ENCODE peak calls at places on chromosomes 5 and 9, in seven cellular contexts. U is heart left ventricle, O is spleen, H is A549, I is transverse colon, Y is IMR-90, D is breast epithelium. Q is an unnamed sample.

GRCh38 chr9:130632841-130633240 is 31.6 kb upstream of the PRDM12 start:
- DNase-seq in Y (no peak), O (peak; percentile 24), D (no peak), H (no peak), U (no peak), I (no peak), Q (no peak)

GRCh38 chr5:120446068-120446492 is 18.0 kb upstream of the PRR16 start:
- DNase-seq in U (no peak), I (no peak), Y (peak; percentile 96), D (no peak), O (no peak), H (no peak), Q (no peak)

GRCh38 chr5:1108008-1108864 is 3.6 kb downstream of the SLC12A7 start:
- DNase-seq in O (no peak), H (no peak), U (no peak), Y (no peak), D (no peak), I (no peak), Q (peak; percentile 65)

GRCh38 chr5:126481243-126481642 is 58.0 kb downstream of the GRAMD2B start:
- DNase-seq in U (no peak), H (no peak), O (no peak), Y (peak; percentile 83), I (no peak), D (no peak), Q (no peak)

GRCh38 chr9:135419106-135419505 is 60.5 kb upstream of the PPP1R26 start:
- DNase-seq in O (no peak), Y (no peak), U (no peak), I (no peak), D (peak; percentile 17), H (no peak), Q (no peak)

GRCh38 chr9:124911766-124912165 is 29.1 kb downstream of the GOLGA1 start:
- DNase-seq in O (no peak), U (no peak), H (no peak), I (no peak), Y (no peak), D (no peak), Q (no peak)

GRCh38 chr5:79845448-79846197 is 145.4 kb downstream of the MTX3 start:
- DNase-seq in I (no peak), H (no peak), O (no peak), Y (peak; percentile 89), U (no peak), D (no peak), Q (no peak)

GRCh38 chr9:135223831-135224230 is 136.4 kb downstream of the OLFM1 start:
- DNase-seq in H (no peak), I (no peak), Y (no peak), U (peak; percentile 4), D (no peak), O (no peak), Q (peak; percentile 34)

GRCh38 chr5:110053824-110054223 is 364.1 kb downstream of the MAN2A1 start:
- DNase-seq in O (no peak), H (no peak), I (no peak), Y (no peak), D (no peak), U (no peak), Q (no peak)

GRCh38 chr5:105922574-105922973 is 1748.2 kb downstream of the EFNA5 start:
- DNase-seq in D (no peak), I (no peak), Y (no peak), H (no peak), U (no peak), O (no peak), Q (no peak)

GRCh38 chr5:160369990-160370712 is at the start of gene C1QTNF2:
- DNase-seq in D (no peak), H (peak; percentile 6), U (peak; percentile 79), O (peak; percentile 85), Y (peak; percentile 72), I (peak; percentile 64), Q (no peak)

GRCh38 chr5:16554110-16554509 is 62.7 kb downstream of the RETREG1 start:
- DNase-seq in I (peak; percentile 40), H (no peak), D (no peak), Y (no peak), U (no peak), O (no peak), Q (no peak)

GRCh38 chr5:71662381-71662780 is 56.7 kb upstream of the CARTPT start:
- DNase-seq in H (no peak), Y (no peak), I (no peak), O (no peak), D (no peak), U (no peak), Q (no peak)

GRCh38 chr5:73902327-73903051 is 276.5 kb downstream of the ARHGEF28 start:
- DNase-seq in I (no peak), Y (peak; percentile 77), H (peak; percentile 68), D (no peak), U (no peak), O (no peak), Q (no peak)

GRCh38 chr5:67221487-67222242 is 25.1 kb upstream of the CD180 start:
- DNase-seq in U (no peak), O (peak; percentile 73), Y (no peak), I (peak; percentile 19), D (no peak), H (no peak), Q (no peak)

GRCh38 chr9:76916231-76916630 is 10.3 kb upstream of the PRUNE2 start:
- DNase-seq in Y (no peak), I (no peak), D (no peak), H (no peak), O (no peak), U (no peak), Q (no peak)

GRCh38 chr5:82765765-82766164 is 311.4 kb downstream of the TMEM167A start:
- DNase-seq in O (no peak), Y (no peak), I (no peak), H (no peak), U (no peak), D (no peak), Q (no peak)

GRCh38 chr5:40360685-40361084 is 319.0 kb upstream of the PTGER4 start:
- DNase-seq in I (no peak), Y (peak; percentile 15), H (no peak), D (no peak), O (no peak), U (no peak), Q (no peak)

GRCh38 chr5:1748271-1748670 is 51.4 kb downstream of the MRPL36 start:
- DNase-seq in U (no peak), I (no peak), O (peak; percentile 33), D (peak; percentile 33), Y (no peak), H (no peak), Q (peak; percentile 28)

DNA sequence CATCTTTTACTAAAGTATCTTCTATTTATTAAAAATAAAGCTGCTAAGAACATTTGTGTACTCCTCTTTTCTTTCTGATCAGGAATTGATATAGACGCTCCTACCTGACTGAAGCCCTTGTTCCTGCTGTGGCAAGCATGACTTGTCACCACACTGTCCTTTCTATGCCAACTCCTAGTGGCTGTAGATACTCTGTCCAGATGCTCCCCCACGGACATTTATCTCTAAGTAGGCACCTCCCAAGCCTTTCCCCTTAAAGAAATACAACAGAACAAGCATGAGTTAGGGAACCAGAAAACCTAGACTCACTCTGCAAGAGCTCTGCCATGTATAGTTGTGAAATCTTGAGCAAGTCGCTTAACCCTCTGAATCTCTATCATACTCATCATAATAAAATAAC is 53.2 kb downstream of the FAM114A2 start:
- DNase-seq in H (no peak), D (no peak), U (no peak), O (no peak), Y (no peak), I (no peak), Q (no peak)
- H3K4me3 ChIP-seq in H (no peak overlapping the region), D (no peak overlapping the region), U (no peak overlapping the region), O (no peak overlapping the region), Y (no peak overlapping the region), I (no peak overlapping the region), Q (no peak overlapping the region)

DNA sequence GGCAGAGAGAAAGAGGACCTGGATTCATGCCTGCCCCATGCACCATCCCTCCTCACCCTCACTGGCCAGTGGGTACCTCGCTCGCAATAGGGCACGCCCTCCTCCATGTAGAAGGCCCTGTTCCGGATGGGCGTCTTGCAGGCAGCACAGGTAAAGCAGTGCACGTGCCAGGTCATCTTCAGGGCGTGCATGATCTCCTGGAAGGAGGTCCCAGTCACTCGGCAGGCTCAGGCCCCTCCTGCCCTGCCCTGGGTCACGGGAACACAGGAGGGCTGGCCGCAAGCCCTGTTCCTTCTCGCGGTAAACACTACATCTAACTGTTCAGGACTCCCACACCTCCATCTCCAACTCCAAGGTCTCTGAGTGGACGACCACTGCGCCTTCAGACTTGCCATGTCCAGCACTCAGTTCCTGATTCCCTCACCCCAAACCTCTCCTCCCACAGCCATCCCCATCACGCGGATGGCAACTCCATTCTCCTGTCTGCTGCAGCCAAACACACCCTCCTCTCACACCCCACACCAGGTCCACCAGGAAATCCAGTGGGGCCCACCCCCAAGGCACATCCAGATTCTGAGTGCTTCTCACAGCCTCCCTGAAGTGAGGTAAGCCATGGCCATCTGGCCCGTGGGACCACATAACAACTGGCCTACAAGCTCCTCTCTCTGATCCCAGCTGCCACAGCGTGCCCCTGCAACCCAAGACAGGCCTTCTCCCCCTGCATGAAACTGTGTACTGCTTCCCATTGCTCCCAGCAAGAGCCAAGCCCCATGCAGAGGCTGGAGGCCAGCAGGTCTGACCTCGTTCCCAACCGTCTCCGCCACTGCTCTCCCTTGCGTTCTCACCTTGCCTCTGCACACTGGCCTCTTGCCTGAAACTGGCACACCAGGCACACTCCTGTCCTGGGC is 10.8 kb upstream of the DBN1 start:
- DNase-seq in H (no peak), I (no peak), O (peak; percentile 63), Y (no peak), D (no peak), U (no peak), Q (no peak)
- TF ChIP-seq POLR2A in H (no peak), I (no peak), O (no peak), Y (no peak), D (no peak), U (no peak), Q (no peak)

DNA sequence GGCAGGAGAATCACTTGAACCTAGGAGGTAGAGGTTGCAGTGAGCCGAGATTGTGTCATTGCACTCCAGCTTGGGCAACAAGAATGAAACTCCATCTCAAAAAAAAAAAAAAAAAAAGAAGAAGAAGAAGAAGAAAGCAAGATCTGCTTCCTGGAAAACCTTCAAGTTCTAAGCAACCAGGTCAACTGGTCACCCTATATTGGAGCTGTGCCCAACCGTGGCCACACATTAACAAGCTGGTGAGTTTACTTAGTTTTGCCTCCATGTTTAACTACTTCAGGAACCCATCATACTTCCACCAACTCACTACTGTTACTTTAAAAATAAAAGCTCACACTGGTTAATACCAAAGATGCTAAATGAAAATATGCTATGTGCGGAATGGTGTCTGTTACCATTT is 12.3 kb upstream of the SKP1 start:
- DNase-seq in I (no peak), U (no peak), D (no peak), Y (no peak), H (no peak), O (peak; percentile 18), Q (no peak)
- H3K27ac ChIP-seq in I (no peak overlapping the region), U (no peak overlapping the region), D (no peak overlapping the region), Y (no peak overlapping the region), H (no peak overlapping the region), O (no peak overlapping the region), Q (no peak overlapping the region)

DNA sequence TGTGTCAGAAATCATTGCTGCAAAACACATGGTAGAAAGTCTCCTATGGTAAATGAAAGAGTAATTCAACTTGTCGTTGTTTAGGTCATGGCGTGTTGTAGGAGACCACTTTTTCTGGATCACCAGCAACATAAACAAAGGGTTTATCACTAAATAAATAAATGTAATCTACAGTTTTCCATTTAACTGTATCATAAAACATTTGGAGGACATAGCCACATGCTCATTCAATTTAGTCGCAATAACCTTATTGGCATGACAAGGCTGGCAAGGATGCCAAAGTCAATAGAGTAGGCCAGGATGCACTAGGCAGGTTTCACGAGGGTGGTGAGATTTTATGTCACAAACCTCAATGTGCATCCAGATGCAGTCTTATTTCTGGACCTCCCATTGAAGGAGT is 154.4 kb upstream of the ERCC6L2 start:
- DNase-seq in D (no peak), I (peak; percentile 64), H (no peak), Y (no peak), U (no peak), O (no peak), Q (no peak)
- H3K4me3 ChIP-seq in D (no peak overlapping the region), I (no peak overlapping the region), H (no peak overlapping the region), Y (no peak overlapping the region), U (no peak overlapping the region), O (no peak overlapping the region), Q (no peak overlapping the region)